ENCODE peak calls at places on chromosomes 3 and 15, in six cellular contexts. Z is left ventricle myocardium inferior, G is MM.1S, F is psoas muscle, M is Caco-2, L is transverse colon. P is an unnamed sample.

GRCh38 chr3:14947105-14947885 is at the start of gene NR2C2:
- DNase-seq in G (peak; percentile 88), L (peak; percentile 91), M (peak; percentile 81), Z (peak; percentile 90), F (peak; percentile 90), P (peak; percentile 89)

GRCh38 chr15:73305331-73306211 is 63.2 kb downstream of the HCN4 start:
- DNase-seq in F (no peak), Z (no peak), G (no peak), M (peak; percentile 67), L (peak; percentile 22), P (peak; percentile 62)

GRCh38 chr3:58102976-58103447 is 94.8 kb downstream of the FLNB start:
- DNase-seq in M (peak; percentile 44), G (no peak), L (no peak), Z (no peak), F (no peak), P (no peak)

GRCh38 chr15:101126618-101127502 is 125.0 kb downstream of the CHSY1 start:
- DNase-seq in F (no peak), Z (no peak), G (peak; percentile 48), L (no peak), M (no peak), P (no peak)

GRCh38 chr3:9820543-9820942 is 10.5 kb downstream of the TTLL3 start:
- DNase-seq in L (no peak), F (no peak), M (no peak), Z (no peak), G (no peak), P (no peak)

GRCh38 chr15:71653986-71654713 is 156.2 kb upstream of the NR2E3 start:
- DNase-seq in M (no peak), F (no peak), G (no peak), L (no peak), Z (no peak), P (no peak)

GRCh38 chr15:31489801-31490646 is 163.4 kb downstream of the KLF13 start:
- DNase-seq in G (peak; percentile 72), F (no peak), M (no peak), L (peak; percentile 43), Z (no peak), P (peak; percentile 65)

GRCh38 chr3:155425351-155425750 is 131.9 kb upstream of the STRIT1 start:
- DNase-seq in L (no peak), F (no peak), M (no peak), G (no peak), Z (no peak), P (no peak)

GRCh38 chr3:180934638-180935037 is 22.2 kb downstream of the FXR1 start:
- DNase-seq in M (no peak), L (no peak), F (no peak), G (no peak), Z (no peak), P (no peak)

GRCh38 chr15:49462242-49462641 is 39.2 kb downstream of the FGF7 start:
- DNase-seq in F (no peak), G (no peak), M (no peak), L (no peak), Z (no peak), P (no peak)

GRCh38 chr3:151901282-151901945 is 28.0 kb downstream of the SUCNR1 start:
- DNase-seq in G (no peak), F (no peak), M (no peak), Z (no peak), L (no peak), P (no peak)

GRCh38 chr3:64264491-64265109 is 39.3 kb upstream of the PRICKLE2 start:
- DNase-seq in M (no peak), L (no peak), G (no peak), Z (no peak), F (no peak), P (no peak)

GRCh38 chr3:147940846-147941245 is 531.7 kb downstream of the ZIC1 start:
- DNase-seq in L (no peak), G (no peak), M (no peak), F (no peak), Z (no peak), P (no peak)

GRCh38 chr3:127172211-127172610 is 20.7 kb upstream of the PRR23E start:
- DNase-seq in F (no peak), M (no peak), Z (no peak), L (no peak), G (no peak), P (no peak)

GRCh38 chr3:15319575-15319974 is 12.8 kb downstream of the SH3BP5 start:
- DNase-seq in Z (peak; percentile 46), L (no peak), M (no peak), F (peak; percentile 67), G (no peak), P (no peak)

GRCh38 chr3:197368330-197368729 is 69.9 kb upstream of the DLG1 start:
- DNase-seq in Z (no peak), M (no peak), F (no peak), G (no peak), L (no peak), P (no peak)

GRCh38 chr3:66378256-66378655 is 122.6 kb downstream of the LRIG1 start:
- DNase-seq in F (no peak), L (no peak), G (no peak), M (no peak), Z (no peak), P (no peak)

GRCh38 chr15:95520922-95521321 is 809.6 kb upstream of the NR2F2 start:
- DNase-seq in M (no peak), F (no peak), L (no peak), Z (no peak), G (no peak), P (no peak)

GRCh38 chr3:95750097-95750496 is 1064.3 kb upstream of the EPHA6 start:
- DNase-seq in G (no peak), Z (no peak), M (no peak), L (no peak), F (no peak), P (no peak)

GRCh38 chr3:13319821-13320220 is 100.3 kb downstream of the NUP210 start:
- DNase-seq in G (no peak), Z (no peak), M (no peak), L (no peak), F (no peak), P (no peak)

GRCh38 chr3:186224211-186224610 is 115.3 kb upstream of the ETV5 start:
- DNase-seq in F (no peak), M (no peak), L (no peak), G (no peak), Z (no peak), P (no peak)

GRCh38 chr3:186220886-186221285 is 112.0 kb upstream of the ETV5 start:
- DNase-seq in M (no peak), Z (no peak), F (peak; percentile 67), G (no peak), L (no peak), P (no peak)

GRCh38 chr3:186225603-186226002 is 116.7 kb upstream of the ETV5 start:
- DNase-seq in F (no peak), L (no peak), G (no peak), M (no peak), Z (no peak), P (no peak)

GRCh38 chr3:186221733-186222378 is 113.0 kb upstream of the ETV5 start:
- DNase-seq in F (no peak), G (no peak), L (no peak), Z (no peak), M (no peak), P (no peak)

GRCh38 chr3:186226466-186226865 is 117.6 kb upstream of the ETV5 start:
- DNase-seq in L (no peak), Z (no peak), M (no peak), F (no peak), G (no peak), P (no peak)
- H3K4me3 ChIP-seq in L (no peak overlapping the region), Z (no peak overlapping the region), M (no peak overlapping the region), F (no peak overlapping the region), G (no peak overlapping the region), P (no peak overlapping the region)

DNA sequence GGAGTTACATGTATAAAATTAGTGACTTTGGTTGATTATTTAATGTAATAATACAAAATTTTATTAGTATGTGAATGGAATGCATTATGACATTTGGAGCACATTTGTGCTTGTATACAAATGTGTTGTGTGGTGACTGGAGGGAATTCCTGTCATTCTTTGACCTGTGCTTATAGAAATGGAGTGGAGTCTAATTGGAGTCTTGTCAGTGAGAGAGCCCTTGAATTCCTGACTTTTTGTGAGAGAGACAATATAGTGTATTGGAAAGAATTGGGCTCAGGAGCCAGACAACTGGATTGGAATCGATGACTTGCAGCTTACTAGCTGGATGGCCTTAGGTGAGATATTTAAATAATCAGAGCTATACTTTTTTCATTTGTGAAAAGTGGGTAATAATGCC is 9.4 kb downstream of the TCF12 start:
- DNase-seq in M (no peak), Z (no peak), L (no peak), G (no peak), F (no peak), P (no peak)
- H3K4me1 ChIP-seq in M (peaks cover 34% of the 10 kb centered on the region), Z (peaks cover 96% of the 10 kb centered on the region), L (peaks cover 26% of the 10 kb centered on the region), G (peaks cover 18% of the 10 kb centered on the region), F (peaks cover 79% of the 10 kb centered on the region), P (peaks cover 9% of the 10 kb centered on the region)

GRCh38 chr3:33777996-33778395 is 20.4 kb upstream of the PDCD6IP start:
- DNase-seq in G (no peak), F (no peak), Z (no peak), L (no peak), M (no peak), P (no peak)

GRCh38 chr3:33775363-33775762 is 23.1 kb upstream of the PDCD6IP start:
- DNase-seq in M (no peak), F (no peak), G (no peak), L (no peak), Z (no peak), P (no peak)

DNA sequence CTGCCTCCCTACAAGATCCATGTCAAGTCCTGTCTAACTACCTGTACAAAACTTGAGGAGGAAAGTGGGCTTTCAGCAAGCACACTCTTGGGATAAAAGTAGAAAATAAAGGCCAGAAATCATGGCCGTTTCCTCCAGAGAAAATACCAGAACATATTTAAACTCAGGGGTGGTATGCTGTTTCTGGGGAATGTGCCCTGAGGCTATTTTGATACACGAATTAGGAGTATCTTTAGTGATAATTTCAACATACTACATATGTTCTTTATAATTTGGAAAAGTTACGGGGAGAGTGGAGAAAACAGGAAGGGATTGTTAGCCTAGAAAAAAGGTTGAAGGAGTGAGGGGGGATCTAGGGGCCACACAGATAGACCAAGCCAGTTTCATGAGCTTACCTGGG is 18.7 kb upstream of the PDCD6IP start:
- DNase-seq in F (no peak), L (no peak), Z (no peak), G (no peak), M (no peak), P (no peak)
- H3K9me3 ChIP-seq in F (no peaks in the 10 kb centered on the region), L (no peaks in the 10 kb centered on the region), Z (no peaks in the 10 kb centered on the region), G (no peaks in the 10 kb centered on the region), M (no peaks in the 10 kb centered on the region), P (no peaks in the 10 kb centered on the region)

DNA sequence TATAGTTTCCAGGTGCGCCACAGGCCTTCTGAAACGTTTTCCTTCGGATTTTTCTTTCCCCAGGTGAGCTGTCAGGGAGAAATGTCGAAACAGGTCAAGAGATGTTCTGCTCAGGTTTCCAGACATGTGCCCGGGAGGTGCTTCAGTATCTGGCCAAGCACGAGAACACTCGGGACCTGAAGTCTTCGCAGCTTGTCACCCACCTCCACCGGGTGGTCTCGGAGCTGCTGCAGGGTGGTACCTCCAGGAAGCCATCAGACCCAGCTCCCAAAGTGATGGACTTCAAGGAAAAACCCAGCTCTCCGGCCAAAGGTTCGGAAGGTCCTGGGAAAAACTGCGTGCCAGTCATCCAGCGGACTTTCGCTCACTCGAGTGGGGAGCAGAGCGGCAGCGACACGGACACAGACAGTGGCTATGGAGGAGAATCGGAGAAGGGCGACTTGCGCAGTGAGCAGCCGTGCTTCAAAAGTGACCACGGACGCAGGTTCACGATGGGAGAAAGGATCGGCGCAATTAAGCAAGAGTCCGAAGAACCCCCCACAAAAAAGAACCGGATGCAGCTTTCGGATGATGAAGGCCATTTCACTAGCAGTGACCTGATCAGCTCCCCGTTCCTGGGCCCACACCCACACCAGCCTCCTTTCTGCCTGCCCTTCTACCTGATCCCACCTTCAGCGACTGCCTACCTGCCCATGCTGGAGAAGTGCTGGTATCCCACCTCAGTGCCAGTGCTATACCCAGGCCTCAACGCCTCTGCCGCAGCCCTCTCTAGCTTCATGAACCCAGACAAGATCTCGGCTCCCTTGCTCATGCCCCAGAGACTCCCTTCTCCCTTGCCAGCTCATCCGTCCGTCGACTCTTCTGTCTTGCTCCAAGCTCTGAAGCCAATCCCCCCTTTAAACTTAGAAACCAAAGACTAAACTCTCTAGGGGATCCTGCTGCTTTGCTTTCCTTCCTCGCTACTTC is 3.8 kb downstream of the BHLHE40 start:
- DNase-seq in L (no peak), G (no peak), F (no peak), M (no peak), Z (no peak), P (no peak)
- H3K4me3 ChIP-seq in L (no peak overlapping the region), G (no peak overlapping the region), F (peak overlapping the region; percentile 99), M (no peak overlapping the region), Z (peak overlapping the region; percentile 98), P (no peak overlapping the region)

P was measured in small intestine.